ENCODE peak calls at places on chromosomes 5 and 9, in five cellular contexts. X, B, P, A and U are unnamed samples.

GRCh38 chr9:104247899-104248460 is 153.9 kb downstream of the SMC2 start:
- DNase-seq in X (no peak), B (no peak), P (no peak), A (no peak), U (no peak)

GRCh38 chr9:93320591-93321219 is 130.8 kb upstream of the FAM120A start:
- DNase-seq in X (no peak), B (no peak), P (peak; percentile 46), A (peak; percentile 19), U (no peak)

GRCh38 chr5:67813879-67814539 is 401.5 kb upstream of the PIK3R1 start:
- DNase-seq in X (no peak), B (no peak), P (no peak), A (no peak), U (no peak)

GRCh38 chr5:158233735-158234322 is 374.9 kb upstream of the CLINT1 start:
- DNase-seq in X (no peak), B (no peak), P (no peak), A (no peak), U (no peak)

GRCh38 chr9:33167949-33168535 is 906 bp upstream of the B4GALT1 start:
- DNase-seq in X (no peak), B (no peak), P (no peak), A (no peak), U (no peak)

GRCh38 chr9:101516655-101517054 is 17.0 kb upstream of the RNF20 start:
- DNase-seq in X (no peak), B (no peak), P (no peak), A (no peak), U (no peak)

GRCh38 chr5:178434851-178435250 is 155.3 kb downstream of the COL23A1 start:
- DNase-seq in X (no peak), B (no peak), P (no peak), A (peak; percentile 21), U (no peak)

GRCh38 chr5:6543830-6544560 is 88.8 kb downstream of the NSUN2 start:
- DNase-seq in X (no peak), B (no peak), P (no peak), A (no peak), U (no peak)

GRCh38 chr5:170378740-170379139 is 10.4 kb downstream of the KCNMB1 start:
- DNase-seq in X (no peak), B (no peak), P (no peak), A (no peak), U (no peak)

GRCh38 chr9:109817146-109817845 is 37.3 kb downstream of the PALM2AKAP2 start:
- DNase-seq in X (no peak), B (no peak), P (no peak), A (no peak), U (no peak)

GRCh38 chr5:77180167-77181081 is 30.1 kb upstream of the PDE8B start:
- DNase-seq in X (peak; percentile 67), B (no peak), P (peak; percentile 87), A (no peak), U (no peak)

GRCh38 chr5:78295035-78295961 is 800 bp upstream of the AP3B1 start:
- DNase-seq in X (peak; percentile 67), B (no peak), P (peak; percentile 67), A (peak; percentile 70), U (no peak)

GRCh38 chr9:92977279-92977678 is 30.0 kb downstream of the FGD3 start:
- DNase-seq in X (no peak), B (no peak), P (peak; percentile 45), A (peak; percentile 45), U (no peak)

GRCh38 chr9:128947423-128948310 is at the start of the genes DOLK and NUP188:
- DNase-seq in X (peak; percentile 97), B (peak; percentile 67), P (peak; percentile 97), A (peak; percentile 100), U (peak; percentile 77)

GRCh38 chr5:125408582-125409069 is 662.2 kb upstream of the ZNF608 start:
- DNase-seq in X (no peak), B (peak; percentile 44), P (no peak), A (no peak), U (peak; percentile 88)

GRCh38 chr9:76588320-76588719 is 129.3 kb downstream of the GCNT1 start:
- DNase-seq in X (no peak), B (no peak), P (no peak), A (no peak), U (no peak)

GRCh38 chr9:125749287-125749935 is 2.2 kb downstream of the PBX3 start:
- DNase-seq in X (no peak), B (no peak), P (no peak), A (no peak), U (no peak)
- H3K4me3 ChIP-seq in X (peak overlapping the region; percentile 83), B (peak overlapping the region; percentile 91), P (peak overlapping the region; percentile 85), A (peak overlapping the region; percentile 87), U (peak overlapping the region; percentile 10)

DNA sequence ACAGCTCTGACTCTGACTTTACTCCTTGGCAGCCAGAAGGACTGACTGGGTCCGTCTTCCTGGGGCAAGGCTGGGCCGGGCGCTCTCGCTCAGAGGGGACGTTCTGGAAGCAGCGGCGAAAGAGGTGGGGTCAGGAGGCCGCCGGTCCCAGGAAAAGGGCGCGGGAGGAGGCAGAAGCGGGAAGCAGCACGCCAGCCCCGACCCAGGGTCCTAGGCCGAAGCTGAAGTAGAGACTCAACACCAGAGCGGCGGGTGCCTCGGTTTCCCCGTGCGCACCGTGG is 1.5 kb downstream of the SHB start:
- DNase-seq in X (peak; percentile 44), B (no peak), P (peak; percentile 74), A (no peak), U (no peak)
- H3K4me3 ChIP-seq in X (peak overlapping the region; percentile 93), B (peak overlapping the region; percentile 93), P (peak overlapping the region; percentile 96), A (peak overlapping the region; percentile 45), U (peak overlapping the region; percentile 77)

DNA sequence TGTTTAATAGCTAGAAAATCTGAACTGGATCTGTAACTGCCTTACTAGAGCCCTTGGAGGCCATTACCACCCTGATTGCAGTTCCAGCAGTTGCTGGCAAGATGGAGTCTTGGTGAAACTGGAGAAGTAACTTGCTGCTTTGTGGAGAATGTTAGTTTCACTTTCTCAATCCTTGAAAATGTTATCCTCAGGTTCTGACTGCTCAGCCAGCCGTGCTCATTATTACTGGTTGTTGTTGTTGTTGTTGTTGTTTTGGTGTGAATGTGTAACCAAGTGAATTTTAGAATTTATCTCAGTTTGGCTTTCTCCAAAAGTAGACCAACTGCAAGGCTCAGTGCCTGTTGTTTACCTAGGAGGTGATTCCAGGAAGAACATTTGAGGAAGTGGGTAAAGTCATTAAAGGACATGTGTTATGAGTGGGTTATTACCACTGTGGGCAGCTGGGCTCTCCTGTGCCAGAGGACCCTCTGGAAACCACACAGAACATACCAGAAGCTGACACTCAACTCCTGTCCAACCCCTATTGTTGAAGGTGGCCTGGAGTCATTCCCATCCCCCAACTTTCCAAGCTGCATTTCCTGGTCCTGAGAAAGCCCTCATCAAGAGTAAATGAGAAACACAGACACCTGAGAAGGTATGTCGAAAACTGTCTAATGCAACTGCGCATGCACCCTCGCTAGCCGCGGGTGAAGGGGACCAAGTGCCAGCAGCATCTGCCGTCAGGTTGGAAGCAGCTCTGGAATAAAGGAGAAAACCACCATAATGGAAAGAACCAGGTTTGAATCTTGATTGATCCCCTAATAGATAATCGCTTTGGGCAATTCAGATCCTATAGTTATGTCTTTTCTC is 111.6 kb downstream of the CMYA5 start:
- DNase-seq in X (no peak), B (no peak), P (no peak), A (no peak), U (no peak)
- H3K4me3 ChIP-seq in X (no peak overlapping the region), B (no peak overlapping the region), P (no peak overlapping the region), A (no peak overlapping the region), U (no peak overlapping the region)

GRCh38 chr9:38229830-38230155 is 160.8 kb upstream of the SHB start:
- DNase-seq in X (no peak), B (no peak), P (no peak), A (no peak), U (no peak)
- H3K4me3 ChIP-seq in X (no peak overlapping the region), B (no peak overlapping the region), P (no peak overlapping the region), A (no peak overlapping the region), U (no peak overlapping the region)

DNA sequence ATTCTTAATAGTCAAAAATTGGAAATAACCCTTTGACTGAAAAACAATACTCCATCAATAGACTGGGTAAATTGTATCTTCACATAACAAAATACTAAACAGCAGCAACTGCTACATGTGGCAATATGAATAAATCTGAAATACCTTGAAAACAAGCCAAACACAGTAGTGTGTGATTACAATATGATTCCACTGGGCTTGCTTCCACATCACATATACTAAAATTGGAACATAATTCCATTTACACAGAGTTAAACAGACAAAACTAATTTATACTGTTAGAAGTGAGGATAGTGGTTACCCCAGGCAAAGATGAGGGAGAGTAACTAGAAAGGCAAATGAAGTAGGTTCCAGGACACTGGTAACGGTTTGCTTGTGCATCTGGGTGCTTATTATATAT is 20.4 kb downstream of the FNIP1 start:
- DNase-seq in X (no peak), B (no peak), P (no peak), A (no peak), U (no peak)
- H3K4me3 ChIP-seq in X (no peak overlapping the region), B (no peak overlapping the region), P (no peak overlapping the region), A (no peak overlapping the region), U (no peak overlapping the region)

GRCh38 chr9:131546336-131547084 is 1.2 kb downstream of the PRRT1B start:
- DNase-seq in X (peak; percentile 63), B (no peak), P (no peak), A (no peak), U (no peak)
- H3K4me3 ChIP-seq in X (peak overlapping the region; percentile 55), B (peak overlapping the region; percentile 45), P (no peak overlapping the region), A (peak overlapping the region; percentile 22), U (peak overlapping the region; percentile 27)

DNA sequence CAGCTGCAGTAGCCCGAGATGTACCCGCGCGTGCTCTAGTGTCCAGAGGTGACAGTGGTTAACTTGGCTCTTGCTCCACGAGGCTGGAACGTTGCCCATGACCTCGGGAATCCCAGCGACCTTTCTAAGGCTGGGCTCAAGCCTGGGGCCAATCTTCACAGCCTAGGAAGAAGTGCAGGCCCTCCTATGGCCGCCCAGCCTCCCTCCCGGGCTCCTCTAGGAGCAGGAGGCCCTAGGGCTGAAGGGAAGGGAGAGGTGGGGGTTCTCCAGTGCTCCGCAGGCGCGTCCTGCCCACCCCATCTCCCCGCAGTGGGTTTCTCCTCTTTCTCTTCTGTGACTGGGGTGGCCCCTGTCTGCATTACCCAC is 13.3 kb downstream of the NR2F1 start:
- DNase-seq in X (no peak), B (no peak), P (no peak), A (peak; percentile 45), U (no peak)
- H3K4me3 ChIP-seq in X (no peak overlapping the region), B (no peak overlapping the region), P (no peak overlapping the region), A (no peak overlapping the region), U (no peak overlapping the region)

GRCh38 chr5:35324201-35324600 is 93.9 kb upstream of the PRLR start:
- DNase-seq in X (no peak), B (no peak), P (no peak), A (no peak), U (no peak)
- H3K4me3 ChIP-seq in X (no peak overlapping the region), B (no peak overlapping the region), P (no peak overlapping the region), A (no peak overlapping the region), U (no peak overlapping the region)